ENCODE peak calls at places on chromosomes 4 and X, in five cellular contexts. V is left ventricle myocardium inferior, O is body of pancreas, A is lower lobe of right lung, I is brain microvascular endothelial cell. Q is an unnamed sample.

GRCh38 chrX:48956728-48957414 is 536 bp downstream of the OTUD5 start:
- DNase-seq in V (no peak), O (no peak), A (peak), I (no peak), Q (no peak)

GRCh38 chr4:120733054-120733453 is 189.5 kb downstream of the PRDM5 start:
- DNase-seq in V (no peak), O (no peak), A (no peak), I (no peak), Q (no peak)

GRCh38 chr4:109574931-109575804 is 15.1 kb downstream of the MCUB start:
- DNase-seq in V (no peak), O (no peak), A (no peak), I (no peak), Q (no peak)

GRCh38 chr4:86220137-86220536 is 139.7 kb downstream of the MAPK10 start:
- DNase-seq in V (no peak), O (no peak), A (no peak), I (no peak), Q (no peak)

GRCh38 chr4:120977435-120977997 is 55.0 kb upstream of the PRDM5 start:
- DNase-seq in V (no peak), O (peak), A (no peak), I (peak), Q (no peak)

GRCh38 chr4:175536852-175537453 is 275.1 kb downstream of the GPM6A start:
- DNase-seq in V (no peak), O (no peak), A (no peak), I (peak), Q (no peak)

GRCh38 chr4:125085-125820 is 952 bp downstream of the ZNF718 start:
- DNase-seq in V (peak), O (peak), A (peak), I (peak), Q (no peak)

GRCh38 chr4:88283661-88284377 is 542 bp downstream of the PPM1K start:
- DNase-seq in V (peak), O (peak), A (peak), I (peak), Q (peak)

GRCh38 chrX:13102636-13103035 is 58.2 kb upstream of the FAM9C start:
- DNase-seq in V (no peak), O (no peak), A (no peak), I (no peak), Q (no peak)

GRCh38 chrX:2676794-2677675 is 14.1 kb upstream of the CD99 start:
- DNase-seq in V (no peak), O (no peak), A (no peak), I (no peak), Q (no peak)

GRCh38 chrX:112630187-112630586 is 49.6 kb downstream of the LHFPL1 start:
- DNase-seq in V (no peak), O (no peak), A (no peak), I (no peak), Q (no peak)

GRCh38 chr4:121599049-121599448 is 97.7 kb downstream of the ANXA5 start:
- DNase-seq in V (no peak), O (no peak), A (no peak), I (no peak), Q (no peak)

GRCh38 chrX:63032811-63033210 is 318.3 kb downstream of the SPIN4 start:
- DNase-seq in V (no peak), O (no peak), A (no peak), I (no peak), Q (no peak)

GRCh38 chrX:85243155-85243554 is 424 bp downstream of the SATL1 start:
- DNase-seq in V (no peak), O (no peak), A (no peak), I (no peak), Q (no peak)

GRCh38 chrX:29231800-29232199 is 644.6 kb downstream of the IL1RAPL1 start:
- DNase-seq in V (no peak), O (no peak), A (no peak), I (no peak), Q (no peak)

GRCh38 chr4:55008166-55009056 is 117.0 kb downstream of the KDR start:
- DNase-seq in V (no peak), O (no peak), A (no peak), I (no peak), Q (no peak)

GRCh38 chr4:157170321-157170720 is 50.2 kb upstream of the GRIA2 start:
- DNase-seq in V (no peak), O (no peak), A (no peak), I (no peak), Q (no peak)

GRCh38 chrX:131729295-131729694 is 185.4 kb downstream of the OR13H1 start:
- DNase-seq in V (no peak), O (peak), A (no peak), I (peak), Q (peak)

GRCh38 chr4:16875487-16875886 is 23.0 kb downstream of the LDB2 start:
- DNase-seq in V (no peak), O (no peak), A (no peak), I (peak), Q (no peak)

GRCh38 chr4:112523008-112523440 is 7.0 kb upstream of the NEUROG2 start:
- DNase-seq in V (no peak), O (peak), A (no peak), I (peak), Q (no peak)

GRCh38 chrX:152915541-152916241 is 17.8 kb downstream of the ZNF185 start:
- DNase-seq in V (peak), O (no peak), A (no peak), I (peak), Q (no peak)

GRCh38 chrX:68755726-68756125 is 73.1 kb upstream of the EFNB1 start:
- DNase-seq in V (no peak), O (no peak), A (no peak), I (no peak), Q (no peak)

GRCh38 chr4:118772149-118773081 is 63.5 kb downstream of the SEC24D start:
- DNase-seq in V (no peak), O (no peak), A (no peak), I (no peak), Q (no peak)

GRCh38 chr4:58144721-58145120 is 1034.5 kb upstream of the IGFBP7 start:
- DNase-seq in V (no peak), O (no peak), A (no peak), I (no peak), Q (no peak)

GRCh38 chr4:6023766-6024165 is 5.5 kb upstream of the C4orf50 start:
- DNase-seq in V (no peak), O (no peak), A (no peak), I (no peak), Q (no peak)

GRCh38 chr4:17535906-17536305 is 20.9 kb downstream of the CLRN2 start:
- DNase-seq in V (no peak), O (peak), A (no peak), I (no peak), Q (no peak)

GRCh38 chr4:72110886-72111285 is 79.1 kb downstream of the NPFFR2 start:
- DNase-seq in V (no peak), O (no peak), A (no peak), I (no peak), Q (no peak)

GRCh38 chr4:161650812-161651211 is 513.0 kb downstream of the FSTL5 start:
- DNase-seq in V (no peak), O (no peak), A (no peak), I (no peak), Q (no peak)

GRCh38 chr4:130368668-130369067 is 1272.7 kb downstream of the C4orf33 start:
- DNase-seq in V (no peak), O (no peak), A (no peak), I (no peak), Q (no peak)

GRCh38 chr4:25030283-25031076 is at the start of gene LGI2:
- DNase-seq in V (peak), O (peak), A (peak), I (no peak), Q (peak)

GRCh38 chr4:175369087-175369486 is 443.0 kb downstream of the GPM6A start:
- DNase-seq in V (no peak), O (no peak), A (no peak), I (peak), Q (no peak)

GRCh38 chrX:66009231-66009845 is 30.5 kb downstream of the VSIG4 start:
- DNase-seq in V (no peak), O (no peak), A (no peak), I (no peak), Q (no peak)

GRCh38 chr4:149645790-149646189 is 169.9 kb downstream of the IQCM start:
- DNase-seq in V (no peak), O (no peak), A (no peak), I (no peak), Q (no peak)

GRCh38 chrX:80335062-80335830 is 85.0 kb upstream of the TENT5D start:
- DNase-seq in V (peak), O (peak), A (peak), I (no peak), Q (peak)

GRCh38 chr4:13722649-13723048 is 95.1 kb upstream of the BOD1L1 start:
- DNase-seq in V (no peak), O (no peak), A (no peak), I (no peak), Q (no peak)
- TF ChIP-seq CTCF in V (no peak), O (no peak), A (no peak), I (no peak), Q (no peak)

GRCh38 chr4:83342476-83342875 is 7.8 kb upstream of the HPSE start:
- DNase-seq in V (no peak), O (no peak), A (no peak), I (no peak), Q (no peak)
- H3K27ac ChIP-seq in V (no peak), O (no peak), A (no peak), I (no peak), Q (no peak)

DNA sequence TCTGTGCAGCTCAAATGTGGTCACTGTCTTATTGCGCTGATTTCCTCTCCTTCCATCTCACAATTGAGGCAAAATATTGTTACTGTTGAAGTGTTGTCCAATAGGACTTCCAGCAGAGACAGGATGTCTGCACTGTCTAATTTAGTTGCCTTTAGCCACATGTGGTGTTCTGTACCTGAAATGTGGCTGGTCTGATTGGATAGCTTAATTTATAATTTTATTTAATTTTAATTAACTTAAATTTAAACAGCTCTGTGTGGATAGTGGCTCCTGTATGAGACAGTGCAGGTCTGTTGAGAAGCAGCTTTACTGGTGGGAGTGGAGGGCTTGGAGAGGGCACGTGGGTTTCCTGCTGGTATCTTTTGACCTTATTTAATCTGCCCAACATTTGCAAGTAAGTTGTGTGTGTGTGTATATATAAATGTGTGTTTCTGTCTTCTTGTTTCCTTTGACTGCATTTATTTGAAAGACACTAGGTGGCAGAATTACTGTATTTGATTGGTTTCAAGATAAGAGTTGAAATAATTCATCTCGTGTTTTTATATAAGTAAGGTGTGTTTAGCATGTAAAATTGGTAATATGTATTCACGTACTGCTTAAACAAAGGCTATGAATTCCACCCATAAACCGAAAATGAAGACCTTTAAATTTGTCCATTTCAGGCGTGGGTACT is 55.3 kb upstream of the MSANTD1 start:
- DNase-seq in V (no peak), O (no peak), A (no peak), I (no peak), Q (no peak)
- TF ChIP-seq CTCF in V (peak), O (peak), A (peak), I (peak), Q (no peak)

GRCh38 chrX:141133272-141133671 is 43.7 kb downstream of the LDOC1 start:
- DNase-seq in V (no peak), O (no peak), A (no peak), I (no peak), Q (no peak)
- H3K27ac ChIP-seq in V (no peak), O (no peak), A (no peak), I (no peak), Q (no peak)

DNA sequence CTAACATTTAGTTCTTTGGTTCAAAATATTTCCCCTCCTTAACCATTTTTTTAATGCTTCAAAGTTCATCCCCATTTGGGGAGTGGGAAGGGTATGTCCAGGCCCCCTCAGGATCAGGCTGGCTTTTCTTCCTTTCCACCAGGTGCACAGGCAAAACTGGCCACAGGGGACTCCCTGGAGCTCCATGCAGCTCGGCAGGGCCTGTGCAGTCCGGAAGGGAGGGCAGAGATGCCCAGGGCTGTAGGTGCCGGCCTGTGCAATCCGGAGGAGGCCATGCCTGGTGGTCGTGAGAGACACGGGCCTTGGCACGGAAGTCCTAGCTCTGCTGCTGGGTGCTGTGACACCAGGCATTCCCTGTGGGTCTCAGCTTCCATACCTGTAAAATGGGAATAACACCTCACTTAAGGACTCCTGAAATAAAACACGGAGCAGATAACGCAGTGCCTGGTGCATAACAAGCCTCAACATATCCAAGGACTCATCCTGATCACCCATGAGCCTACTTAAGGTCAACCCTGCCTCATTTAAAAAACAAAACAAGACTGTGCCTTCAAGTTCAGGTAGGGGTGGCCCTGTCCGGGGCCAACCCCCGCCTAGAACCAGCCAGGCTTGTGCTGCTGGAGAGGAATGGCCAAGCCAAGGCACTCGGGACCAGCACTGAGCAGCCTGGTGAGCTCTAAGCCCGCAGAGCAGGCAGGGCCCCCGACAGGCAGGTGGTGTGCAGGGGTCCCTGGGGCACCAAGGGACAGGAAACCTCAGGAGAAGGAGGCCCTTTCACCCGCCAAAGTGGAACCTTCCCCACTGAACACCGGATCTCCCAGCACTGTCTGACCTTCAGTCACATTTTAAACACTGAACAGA is 21.2 kb upstream of the CYP4V2 start:
- DNase-seq in V (no peak), O (no peak), A (no peak), I (no peak), Q (no peak)
- TF ChIP-seq CTCF in V (no peak), O (no peak), A (no peak), I (peak), Q (no peak)

GRCh38 chrX:100316987-100317386 is 93.1 kb downstream of the PCDH19 start:
- DNase-seq in V (peak), O (no peak), A (peak), I (no peak), Q (no peak)
- H3K27ac ChIP-seq in V (no peak), O (no peak), A (no peak), I (no peak), Q (no peak)